ENCODE peak calls at places on chromosomes 6 and 20, in eight cellular contexts. E, B, D, T, Z, F, M and V are unnamed samples.
A peak's percentile ranks its signal among the peaks of the same experiment; 100 is the strongest.

GRCh38 chr20:2285618-2286017 is 10.2 kb upstream of the TGM3 start:
- DNase-seq in M (no peak), B (no peak), Z (no peak), D (no peak), E (no peak), F (no peak), T (no peak), V (no peak)

GRCh38 chr6:151747890-151748289 is 59.6 kb upstream of the ESR1 start:
- DNase-seq in E (no peak), F (no peak), Z (no peak), D (no peak), B (no peak), T (no peak), M (no peak), V (no peak)

GRCh38 chr6:33080127-33081089 is 4.6 kb downstream of the HLA-DPB1 start:
- DNase-seq in E (peak; percentile 77), M (no peak), Z (peak; percentile 31), T (peak; percentile 86), D (peak; percentile 74), B (no peak), F (peak; percentile 91), V (no peak)

GRCh38 chr6:40299666-40300065 is 287.5 kb downstream of the LRFN2 start:
- DNase-seq in E (no peak), B (no peak), Z (no peak), D (no peak), F (no peak), M (no peak), T (no peak), V (no peak)

GRCh38 chr6:16660157-16660497 is 101.1 kb downstream of the ATXN1 start:
- DNase-seq in D (no peak), Z (no peak), T (no peak), E (no peak), F (no peak), M (no peak), B (no peak), V (no peak)

GRCh38 chr6:103672169-103672568 is 1187.5 kb downstream of the HACE1 start:
- DNase-seq in E (no peak), T (no peak), M (no peak), D (no peak), B (no peak), Z (no peak), F (no peak), V (peak; percentile 6)

GRCh38 chr6:156686429-156686939 is 90.7 kb upstream of the ARID1B start:
- DNase-seq in B (peak; percentile 67), F (no peak), D (peak; percentile 17), E (no peak), M (no peak), T (peak; percentile 74), Z (peak; percentile 16), V (peak; percentile 61)

GRCh38 chr6:109075934-109076333 is 18.7 kb downstream of the SESN1 start:
- DNase-seq in F (no peak), D (no peak), Z (no peak), T (no peak), B (no peak), E (no peak), M (no peak), V (no peak)

GRCh38 chr20:45095753-45096371 is 5.1 kb downstream of the KCNS1 start:
- DNase-seq in D (no peak), M (peak; percentile 28), T (peak; percentile 82), F (no peak), B (peak; percentile 62), E (no peak), Z (peak; percentile 21), V (no peak)

DNA sequence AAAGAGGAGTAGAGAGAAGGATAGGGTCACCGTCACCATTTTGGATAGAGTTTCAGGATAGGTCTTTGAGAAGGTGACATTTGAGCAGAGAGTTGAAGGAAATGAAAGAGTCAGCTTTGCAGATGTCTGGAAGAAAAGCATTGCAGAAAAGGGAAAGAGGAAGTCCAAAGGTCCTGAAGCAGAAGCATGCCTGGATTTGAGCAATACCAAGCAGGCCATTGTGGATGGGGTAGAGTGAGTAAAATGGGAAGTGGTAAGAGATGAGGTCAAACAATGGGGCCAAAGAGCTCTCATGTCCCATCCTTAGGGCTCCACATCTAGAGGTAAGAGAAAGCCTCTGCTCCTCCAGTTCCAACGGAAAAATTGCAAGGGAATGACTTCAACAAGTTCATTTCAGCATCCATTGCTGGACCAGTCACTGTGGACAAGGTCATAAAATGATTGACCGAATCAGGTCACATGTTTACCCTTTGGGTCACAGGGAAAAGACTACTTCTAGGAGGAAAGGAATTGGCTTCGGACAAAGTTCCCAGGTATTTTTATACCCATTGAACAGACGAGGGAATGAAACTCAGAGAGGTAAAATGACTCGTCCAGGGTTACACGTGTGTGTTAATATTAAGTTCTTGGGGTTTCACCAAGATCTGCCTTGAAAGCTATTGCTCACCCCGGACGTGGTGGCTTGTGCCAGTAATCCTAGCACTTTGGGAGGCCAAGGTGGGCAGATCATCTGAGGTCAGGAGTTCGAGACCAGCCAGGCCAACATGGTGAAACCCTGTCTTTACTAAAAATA is 6.6 kb upstream of the SAMHD1 start:
- DNase-seq in T (no peak), M (no peak), B (no peak), F (no peak), D (no peak), Z (no peak), E (no peak), V (no peak)
- H3K27me3 ChIP-seq in T (no peaks in the 10 kb centered on the region), M (no peaks in the 10 kb centered on the region), B (no peaks in the 10 kb centered on the region), F (no peaks in the 10 kb centered on the region), D (no peaks in the 10 kb centered on the region), Z (no peaks in the 10 kb centered on the region), E (no peaks in the 10 kb centered on the region), V (no peaks in the 10 kb centered on the region)

DNA sequence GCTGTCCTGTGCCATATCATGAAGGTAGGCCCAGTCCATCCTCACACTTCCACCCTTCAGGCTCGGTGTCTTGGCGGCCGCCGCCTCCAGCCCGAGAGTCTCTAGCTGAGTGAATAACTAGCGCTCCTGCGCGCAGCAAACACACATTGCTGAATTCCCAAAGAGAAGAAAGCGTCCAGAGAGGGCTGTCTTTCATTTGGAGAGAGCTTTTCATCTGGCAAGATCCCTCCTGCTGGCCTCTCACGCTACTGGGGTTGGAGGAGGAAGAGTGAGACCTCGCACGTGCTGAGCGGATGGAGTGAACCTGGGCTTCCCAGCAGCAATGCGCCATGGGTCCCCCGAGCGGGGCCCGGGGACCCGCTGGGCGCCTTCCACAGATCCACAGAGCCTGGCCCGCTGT is 73.2 kb downstream of the NCR2 start:
- DNase-seq in F (no peak), D (no peak), M (no peak), Z (no peak), B (no peak), T (peak; percentile 75), E (no peak), V (no peak)
- H3K27me3 ChIP-seq in F (no peaks in the 10 kb centered on the region), D (peaks cover 13% of the 10 kb centered on the region), M (no peaks in the 10 kb centered on the region), Z (no peaks in the 10 kb centered on the region), B (peaks cover 15% of the 10 kb centered on the region), T (peaks cover 99% of the 10 kb centered on the region), E (no peaks in the 10 kb centered on the region), V (peaks cover 90% of the 10 kb centered on the region)

GRCh38 chr6:394641-395289 is 3.2 kb downstream of the IRF4 start:
- DNase-seq in T (no peak), B (no peak), M (no peak), Z (no peak), E (no peak), F (no peak), D (no peak), V (no peak)
- H3K27me3 ChIP-seq in T (peaks cover 53% of the 10 kb centered on the region), B (peaks cover 78% of the 10 kb centered on the region), M (no peaks in the 10 kb centered on the region), Z (no peaks in the 10 kb centered on the region), E (no peaks in the 10 kb centered on the region), F (peaks cover 35% of the 10 kb centered on the region), D (peaks cover 60% of the 10 kb centered on the region), V (peaks cover 82% of the 10 kb centered on the region)

DNA sequence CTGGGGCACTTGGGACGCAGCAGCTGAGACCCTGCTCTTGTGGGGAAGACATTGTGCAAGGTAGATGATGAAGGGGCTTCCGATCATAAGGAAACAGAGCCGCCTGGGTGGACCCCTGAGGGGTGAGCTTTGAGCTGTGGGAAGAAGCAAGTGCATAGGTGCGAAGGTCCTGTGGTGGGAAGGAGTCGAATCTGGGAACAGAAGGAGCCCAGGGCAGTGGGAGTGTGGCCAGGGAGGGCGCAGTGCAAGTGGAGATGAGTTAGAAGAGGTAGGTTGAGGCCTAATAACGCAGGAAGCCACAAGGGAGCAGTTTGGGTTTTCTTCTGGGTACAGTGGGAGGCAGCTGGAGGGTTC is 10.3 kb downstream of the RBM38 start:
- DNase-seq in T (no peak), Z (no peak), D (no peak), E (no peak), B (no peak), F (no peak), M (no peak), V (no peak)
- H3K27me3 ChIP-seq in T (no peaks in the 10 kb centered on the region), Z (no peaks in the 10 kb centered on the region), D (no peaks in the 10 kb centered on the region), E (no peaks in the 10 kb centered on the region), B (no peaks in the 10 kb centered on the region), F (no peaks in the 10 kb centered on the region), M (no peaks in the 10 kb centered on the region), V (no peaks in the 10 kb centered on the region)

GRCh38 chr6:68975064-68975463 is 340.0 kb downstream of the ADGRB3 start:
- DNase-seq in B (peak; percentile 59), D (no peak), Z (no peak), T (peak; percentile 20), E (no peak), M (no peak), F (no peak), V (no peak)
- H3K27me3 ChIP-seq in B (no peaks in the 10 kb centered on the region), D (no peaks in the 10 kb centered on the region), Z (no peaks in the 10 kb centered on the region), T (no peaks in the 10 kb centered on the region), E (no peaks in the 10 kb centered on the region), M (no peaks in the 10 kb centered on the region), F (no peaks in the 10 kb centered on the region), V (no peaks in the 10 kb centered on the region)

DNA sequence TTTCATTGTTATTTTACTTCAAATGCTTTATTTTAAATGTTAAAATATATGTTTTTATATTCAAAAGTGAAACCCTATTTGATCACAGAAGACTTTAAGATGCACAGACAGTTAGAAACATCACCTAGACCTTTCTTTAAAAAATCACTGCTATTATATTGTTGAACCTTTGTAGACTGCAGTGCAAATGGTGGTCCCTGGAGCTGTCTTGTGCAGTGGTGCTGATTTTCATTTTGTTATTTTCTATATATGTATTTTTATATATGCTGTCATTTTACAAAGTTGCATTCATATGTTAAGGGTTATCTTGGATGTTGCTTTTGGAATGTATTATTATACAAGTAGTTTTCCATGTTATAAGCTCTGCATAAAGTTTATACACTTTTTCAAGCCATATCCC is 18.7 kb upstream of the HLA-B start:
- DNase-seq in E (no peak), F (no peak), M (no peak), T (no peak), D (no peak), B (no peak), Z (no peak), V (no peak)
- H3K27me3 ChIP-seq in E (peaks cover 2% of the 10 kb centered on the region), F (no peaks in the 10 kb centered on the region), M (no peaks in the 10 kb centered on the region), T (no peaks in the 10 kb centered on the region), D (peaks cover 14% of the 10 kb centered on the region), B (peaks cover 45% of the 10 kb centered on the region), Z (no peaks in the 10 kb centered on the region), V (peaks cover 38% of the 10 kb centered on the region)

GRCh38 chr6:150289454-150290071 is 79.2 kb upstream of the IYD start:
- DNase-seq in D (no peak), E (no peak), F (no peak), T (no peak), M (no peak), Z (no peak), B (no peak), V (no peak)
- H3K27me3 ChIP-seq in D (no peaks in the 10 kb centered on the region), E (no peaks in the 10 kb centered on the region), F (no peaks in the 10 kb centered on the region), T (no peaks in the 10 kb centered on the region), M (no peaks in the 10 kb centered on the region), Z (no peaks in the 10 kb centered on the region), B (no peaks in the 10 kb centered on the region), V (no peaks in the 10 kb centered on the region)